ENCODE peak calls at places on chromosomes 6 and 20, in seven cellular contexts. One of them, this sample, is unnamed.

GRCh38 chr6:18509871-18510643 is 122.9 kb downstream of the RNF144B start:
- DNase-seq in ovary: no peak
- DNase-seq in HepG2: no peak
- DNase-seq in brain microvascular endothelial cell: no peak
- DNase-seq in IMR-90: no peak
- DNase-seq in esophagus muscularis mucosa: peak; percentile 62
- DNase-seq in H9: no peak
- DNase-seq in this sample: no peak

GRCh38 chr20:32028647-32029372 is 18.6 kb downstream of the CCM2L start:
- DNase-seq in ovary: no peak
- DNase-seq in HepG2: peak; percentile 54
- DNase-seq in brain microvascular endothelial cell: no peak
- DNase-seq in IMR-90: no peak
- DNase-seq in esophagus muscularis mucosa: no peak
- DNase-seq in H9: peak; percentile 46
- DNase-seq in this sample: no peak

GRCh38 chr6:42813074-42813645 is 31.3 kb downstream of the BICRAL start:
- DNase-seq in ovary: no peak
- DNase-seq in HepG2: no peak
- DNase-seq in brain microvascular endothelial cell: no peak
- DNase-seq in IMR-90: no peak
- DNase-seq in esophagus muscularis mucosa: no peak
- DNase-seq in H9: no peak
- DNase-seq in this sample: no peak

GRCh38 chr20:30815577-30816181 is 441.8 kb upstream of the DEFB115 start:
- DNase-seq in ovary: no peak
- DNase-seq in HepG2: no peak
- DNase-seq in brain microvascular endothelial cell: no peak
- DNase-seq in IMR-90: no peak
- DNase-seq in esophagus muscularis mucosa: no peak
- DNase-seq in H9: peak; percentile 31
- DNase-seq in this sample: no peak

GRCh38 chr20:35539756-35540212 is 2.1 kb upstream of the ERGIC3 start:
- DNase-seq in ovary: no peak
- DNase-seq in HepG2: peak; percentile 97
- DNase-seq in brain microvascular endothelial cell: no peak
- DNase-seq in IMR-90: no peak
- DNase-seq in esophagus muscularis mucosa: no peak
- DNase-seq in H9: peak; percentile 94
- DNase-seq in this sample: no peak

GRCh38 chr6:122752493-122752892 is 27.0 kb upstream of the FABP7 start:
- DNase-seq in ovary: no peak
- DNase-seq in HepG2: no peak
- DNase-seq in brain microvascular endothelial cell: no peak
- DNase-seq in IMR-90: no peak
- DNase-seq in esophagus muscularis mucosa: no peak
- DNase-seq in H9: no peak
- DNase-seq in this sample: no peak

GRCh38 chr6:135842618-135843392 is 8.7 kb upstream of the PDE7B start:
- DNase-seq in ovary: no peak
- DNase-seq in HepG2: no peak
- DNase-seq in brain microvascular endothelial cell: no peak
- DNase-seq in IMR-90: no peak
- DNase-seq in esophagus muscularis mucosa: no peak
- DNase-seq in H9: no peak
- DNase-seq in this sample: no peak

GRCh38 chr6:129340983-129341382 is 369.0 kb downstream of the ARHGAP18 start:
- DNase-seq in ovary: no peak
- DNase-seq in HepG2: no peak
- DNase-seq in brain microvascular endothelial cell: peak; percentile 86
- DNase-seq in IMR-90: peak; percentile 96
- DNase-seq in esophagus muscularis mucosa: no peak
- DNase-seq in H9: no peak
- DNase-seq in this sample: no peak

GRCh38 chr6:41424370-41425058 is 89.1 kb downstream of the NCR2 start:
- DNase-seq in ovary: peak; percentile 71
- DNase-seq in HepG2: peak; percentile 70
- DNase-seq in brain microvascular endothelial cell: peak; percentile 85
- DNase-seq in IMR-90: peak; percentile 71
- DNase-seq in esophagus muscularis mucosa: peak; percentile 96
- DNase-seq in H9: peak; percentile 83
- DNase-seq in this sample: peak; percentile 88

GRCh38 chr6:53526000-53526399 is 18.9 kb downstream of the GCLC start:
- DNase-seq in ovary: no peak
- DNase-seq in HepG2: no peak
- DNase-seq in brain microvascular endothelial cell: no peak
- DNase-seq in IMR-90: no peak
- DNase-seq in esophagus muscularis mucosa: no peak
- DNase-seq in H9: no peak
- DNase-seq in this sample: no peak

GRCh38 chr6:139370707-139371345 is 3.6 kb downstream of the CITED2 start:
- DNase-seq in ovary: no peak
- DNase-seq in HepG2: no peak
- DNase-seq in brain microvascular endothelial cell: no peak
- DNase-seq in IMR-90: peak; percentile 63
- DNase-seq in esophagus muscularis mucosa: no peak
- DNase-seq in H9: no peak
- DNase-seq in this sample: no peak

GRCh38 chr20:58274384-58274783 is 35.1 kb upstream of the RAB22A start:
- DNase-seq in ovary: no peak
- DNase-seq in HepG2: no peak
- DNase-seq in brain microvascular endothelial cell: no peak
- DNase-seq in IMR-90: no peak
- DNase-seq in esophagus muscularis mucosa: no peak
- DNase-seq in H9: no peak
- DNase-seq in this sample: no peak

GRCh38 chr6:85866373-85866740 is 223.7 kb upstream of the SYNCRIP start:
- DNase-seq in ovary: peak; percentile 16
- DNase-seq in HepG2: no peak
- DNase-seq in brain microvascular endothelial cell: no peak
- DNase-seq in IMR-90: peak; percentile 36
- DNase-seq in esophagus muscularis mucosa: no peak
- DNase-seq in H9: no peak
- DNase-seq in this sample: no peak

GRCh38 chr6:56890683-56891429 is 64.1 kb upstream of the BEND6 start:
- DNase-seq in ovary: no peak
- DNase-seq in HepG2: no peak
- DNase-seq in brain microvascular endothelial cell: peak; percentile 85
- DNase-seq in IMR-90: peak; percentile 97
- DNase-seq in esophagus muscularis mucosa: no peak
- DNase-seq in H9: no peak
- DNase-seq in this sample: no peak

GRCh38 chr6:147204060-147204785 is at the start of gene STXBP5:
- DNase-seq in ovary: peak; percentile 32
- DNase-seq in HepG2: peak; percentile 22
- DNase-seq in brain microvascular endothelial cell: no peak
- DNase-seq in IMR-90: peak; percentile 47
- DNase-seq in esophagus muscularis mucosa: no peak
- DNase-seq in H9: peak; percentile 59
- DNase-seq in this sample: peak; percentile 43

GRCh38 chr6:33862536-33862935 is 58.7 kb upstream of the MLN start:
- DNase-seq in ovary: no peak
- DNase-seq in HepG2: no peak
- DNase-seq in brain microvascular endothelial cell: no peak
- DNase-seq in IMR-90: no peak
- DNase-seq in esophagus muscularis mucosa: no peak
- DNase-seq in H9: no peak
- DNase-seq in this sample: no peak

GRCh38 chr6:160534050-160534696 is 129.9 kb downstream of the LPA start:
- DNase-seq in ovary: peak; percentile 28
- DNase-seq in HepG2: peak; percentile 52
- DNase-seq in brain microvascular endothelial cell: peak; percentile 46
- DNase-seq in IMR-90: peak; percentile 24
- DNase-seq in esophagus muscularis mucosa: no peak
- DNase-seq in H9: peak; percentile 79
- DNase-seq in this sample: peak; percentile 31

GRCh38 chr6:121498481-121499276 is 63.2 kb downstream of the GJA1 start:
- DNase-seq in ovary: peak; percentile 13
- DNase-seq in HepG2: no peak
- DNase-seq in brain microvascular endothelial cell: no peak
- DNase-seq in IMR-90: no peak
- DNase-seq in esophagus muscularis mucosa: no peak
- DNase-seq in H9: no peak
- DNase-seq in this sample: no peak

GRCh38 chr6:111549744-111550143 is 55.9 kb downstream of the TRAF3IP2 start:
- DNase-seq in ovary: no peak
- DNase-seq in HepG2: no peak
- DNase-seq in brain microvascular endothelial cell: no peak
- DNase-seq in IMR-90: no peak
- DNase-seq in esophagus muscularis mucosa: no peak
- DNase-seq in H9: no peak
- DNase-seq in this sample: no peak

GRCh38 chr6:126127662-126128061 is 141.3 kb downstream of the TRMT11 start:
- DNase-seq in ovary: no peak
- DNase-seq in HepG2: no peak
- DNase-seq in brain microvascular endothelial cell: no peak
- DNase-seq in IMR-90: no peak
- DNase-seq in esophagus muscularis mucosa: no peak
- DNase-seq in H9: no peak
- DNase-seq in this sample: no peak

GRCh38 chr20:44750081-44750805 is 4.6 kb downstream of the KCNK15 start:
- DNase-seq in ovary: no peak
- DNase-seq in HepG2: no peak
- DNase-seq in brain microvascular endothelial cell: no peak
- DNase-seq in IMR-90: no peak
- DNase-seq in esophagus muscularis mucosa: no peak
- DNase-seq in H9: peak; percentile 61
- DNase-seq in this sample: no peak
- TF ChIP-seq CTCF in ovary: no peak
- TF ChIP-seq CTCF in HepG2: peak; percentile 74
- TF ChIP-seq CTCF in brain microvascular endothelial cell: no peak
- TF ChIP-seq CTCF in IMR-90: peak; percentile 42
- TF ChIP-seq CTCF in esophagus muscularis mucosa: peak; percentile 55
- TF ChIP-seq CTCF in H9: peak; percentile 66
- TF ChIP-seq CTCF in this sample: peak; percentile 31

GRCh38 chr6:88989215-88989614 is 25.8 kb upstream of the RNGTT start:
- DNase-seq in ovary: no peak
- DNase-seq in HepG2: no peak
- DNase-seq in brain microvascular endothelial cell: peak; percentile 13
- DNase-seq in IMR-90: peak; percentile 6
- DNase-seq in esophagus muscularis mucosa: no peak
- DNase-seq in H9: no peak
- DNase-seq in this sample: no peak

GRCh38 chr6:88987922-88988321 is 24.5 kb upstream of the RNGTT start:
- DNase-seq in ovary: no peak
- DNase-seq in HepG2: no peak
- DNase-seq in brain microvascular endothelial cell: no peak
- DNase-seq in IMR-90: no peak
- DNase-seq in esophagus muscularis mucosa: no peak
- DNase-seq in H9: no peak
- DNase-seq in this sample: no peak

GRCh38 chr6:88997365-88997764 is 33.9 kb upstream of the RNGTT start:
- DNase-seq in ovary: no peak
- DNase-seq in HepG2: no peak
- DNase-seq in brain microvascular endothelial cell: no peak
- DNase-seq in IMR-90: no peak
- DNase-seq in esophagus muscularis mucosa: no peak
- DNase-seq in H9: no peak
- DNase-seq in this sample: no peak

DNA sequence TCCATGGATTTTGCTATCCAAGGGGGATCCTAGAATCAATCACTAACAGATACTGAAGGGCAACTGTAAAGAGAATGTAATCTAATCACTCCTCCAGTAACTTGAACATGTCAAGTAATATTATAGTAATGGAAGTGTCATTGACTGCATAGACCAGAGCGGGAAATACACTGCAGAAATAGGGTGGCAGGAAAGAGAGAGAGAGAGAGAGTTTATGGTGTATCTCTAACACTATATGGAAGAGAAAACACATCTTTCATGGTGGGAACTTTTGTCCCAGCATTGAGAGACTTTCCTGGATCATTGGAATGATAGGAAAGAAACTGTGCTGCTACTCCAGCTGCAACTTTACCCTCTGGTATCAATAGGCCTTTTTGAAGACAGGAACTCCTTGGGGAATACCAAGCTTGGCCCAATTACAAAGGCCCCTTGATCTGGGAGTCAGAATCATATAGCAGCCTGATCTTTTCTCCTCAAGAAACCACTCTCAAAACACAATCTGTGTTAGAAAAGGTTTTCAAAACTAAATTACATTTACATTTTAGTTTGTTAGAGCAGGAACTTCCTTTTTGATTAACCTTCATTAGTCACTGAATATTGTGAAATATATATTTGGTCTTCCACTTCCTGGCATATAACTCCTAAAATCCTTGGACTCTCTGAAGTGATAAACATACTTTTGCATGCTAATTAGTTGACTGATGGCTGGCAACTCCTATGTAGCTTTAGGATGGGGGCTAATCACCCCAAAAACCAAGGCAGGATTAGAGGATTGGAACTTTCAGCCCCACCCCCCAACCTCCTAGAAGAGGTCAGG is 29.5 kb upstream of the RNGTT start:
- DNase-seq in ovary: no peak
- DNase-seq in HepG2: no peak
- DNase-seq in brain microvascular endothelial cell: no peak
- DNase-seq in IMR-90: no peak
- DNase-seq in esophagus muscularis mucosa: no peak
- DNase-seq in H9: no peak
- DNase-seq in this sample: no peak
- H3K27me3 ChIP-seq in ovary: no peaks in the 10 kb centered on the region
- H3K27me3 ChIP-seq in HepG2: no peaks in the 10 kb centered on the region
- H3K27me3 ChIP-seq in brain microvascular endothelial cell: no peaks in the 10 kb centered on the region
- H3K27me3 ChIP-seq in IMR-90: no peaks in the 10 kb centered on the region
- H3K27me3 ChIP-seq in esophagus muscularis mucosa: no peaks in the 10 kb centered on the region
- H3K27me3 ChIP-seq in H9: no peaks in the 10 kb centered on the region
- H3K27me3 ChIP-seq in this sample: no peaks in the 10 kb centered on the region

GRCh38 chr6:388202-388903 is 3.2 kb upstream of the IRF4 start:
- DNase-seq in ovary: no peak
- DNase-seq in HepG2: no peak
- DNase-seq in brain microvascular endothelial cell: no peak
- DNase-seq in IMR-90: no peak
- DNase-seq in esophagus muscularis mucosa: no peak
- DNase-seq in H9: no peak
- DNase-seq in this sample: no peak

GRCh38 chr6:390914-391558 is 516 bp upstream of the IRF4 start:
- DNase-seq in ovary: no peak
- DNase-seq in HepG2: no peak
- DNase-seq in brain microvascular endothelial cell: no peak
- DNase-seq in IMR-90: no peak
- DNase-seq in esophagus muscularis mucosa: no peak
- DNase-seq in H9: peak; percentile 71
- DNase-seq in this sample: no peak

GRCh38 chr6:389143-389542 is 2.4 kb upstream of the IRF4 start:
- DNase-seq in ovary: no peak
- DNase-seq in HepG2: no peak
- DNase-seq in brain microvascular endothelial cell: no peak
- DNase-seq in IMR-90: no peak
- DNase-seq in esophagus muscularis mucosa: no peak
- DNase-seq in H9: no peak
- DNase-seq in this sample: no peak

GRCh38 chr6:391559-392440 is at the start of gene IRF4:
- DNase-seq in ovary: no peak
- DNase-seq in HepG2: no peak
- DNase-seq in brain microvascular endothelial cell: no peak
- DNase-seq in IMR-90: no peak
- DNase-seq in esophagus muscularis mucosa: no peak
- DNase-seq in H9: peak; percentile 72
- DNase-seq in this sample: no peak

GRCh38 chr6:389622-390021 is 1.9 kb upstream of the IRF4 start:
- DNase-seq in ovary: no peak
- DNase-seq in HepG2: no peak
- DNase-seq in brain microvascular endothelial cell: no peak
- DNase-seq in IMR-90: no peak
- DNase-seq in esophagus muscularis mucosa: no peak
- DNase-seq in H9: no peak
- DNase-seq in this sample: no peak
- TF ChIP-seq CTCF in ovary: no peak
- TF ChIP-seq CTCF in HepG2: no peak
- TF ChIP-seq CTCF in brain microvascular endothelial cell: no peak
- TF ChIP-seq CTCF in IMR-90: no peak
- TF ChIP-seq CTCF in esophagus muscularis mucosa: no peak
- TF ChIP-seq CTCF in H9: no peak
- TF ChIP-seq CTCF in this sample: no peak

GRCh38 chr6:96537726-96538125 is 16.1 kb downstream of the UFL1 start:
- DNase-seq in ovary: no peak
- DNase-seq in HepG2: no peak
- DNase-seq in brain microvascular endothelial cell: no peak
- DNase-seq in IMR-90: no peak
- DNase-seq in esophagus muscularis mucosa: no peak
- DNase-seq in H9: no peak
- DNase-seq in this sample: no peak
- H3K27me3 ChIP-seq in ovary: no peaks in the 10 kb centered on the region
- H3K27me3 ChIP-seq in HepG2: no peaks in the 10 kb centered on the region
- H3K27me3 ChIP-seq in brain microvascular endothelial cell: no peaks in the 10 kb centered on the region
- H3K27me3 ChIP-seq in IMR-90: no peaks in the 10 kb centered on the region
- H3K27me3 ChIP-seq in esophagus muscularis mucosa: no peaks in the 10 kb centered on the region
- H3K27me3 ChIP-seq in H9: no peaks in the 10 kb centered on the region
- H3K27me3 ChIP-seq in this sample: no peaks in the 10 kb centered on the region